ENCODE peak calls at places on chromosomes 7 and 10, in eight cellular contexts. E, J, V, N, L, P, B and T are unnamed samples.

GRCh38 chr10:52703451-52703850 is 69.1 kb downstream of the MBL2 start:
- DNase-seq in N (no peak), E (no peak), V (no peak), P (no peak), B (no peak), J (no peak), L (no peak), T (no peak)

GRCh38 chr7:96418600-96418999 is 96.7 kb upstream of the SLC25A13 start:
- DNase-seq in E (no peak), N (no peak), L (no peak), P (no peak), V (no peak), B (no peak), J (no peak), T (no peak)

GRCh38 chr10:119347181-119347974 is 140.0 kb downstream of the GRK5 start:
- DNase-seq in E (no peak), L (no peak), P (no peak), N (no peak), J (no peak), V (no peak), B (no peak), T (no peak)

GRCh38 chr7:36047254-36047653 is 105.8 kb upstream of the EEPD1 start:
- DNase-seq in E (no peak), N (no peak), V (no peak), P (no peak), B (no peak), L (no peak), J (no peak), T (no peak)

GRCh38 chr7:48035967-48036478 is 680 bp downstream of the C7orf57 start:
- DNase-seq in V (no peak), L (no peak), E (peak), J (no peak), N (no peak), P (peak), B (no peak), T (no peak)

GRCh38 chr7:100568936-100569844 is 4.5 kb downstream of the SAP25 start:
- DNase-seq in L (peak), B (peak), P (peak), V (peak), J (no peak), N (peak), E (peak), T (peak)

GRCh38 chr7:81873559-81873958 is 103.7 kb upstream of the HGF start:
- DNase-seq in J (no peak), E (no peak), N (no peak), V (no peak), B (no peak), L (no peak), P (no peak), T (no peak)

GRCh38 chr10:97689637-97690036 is 2.6 kb upstream of the AVPI1 start:
- DNase-seq in N (no peak), E (no peak), J (peak), B (no peak), V (no peak), L (peak), P (no peak), T (no peak)

GRCh38 chr10:11320809-11321520 is 290.5 kb downstream of the USP6NL start:
- DNase-seq in E (no peak), V (no peak), J (no peak), N (no peak), L (no peak), P (no peak), B (no peak), T (no peak)

GRCh38 chr10:12243860-12244620 is 48.1 kb downstream of the CDC123 start:
- DNase-seq in E (no peak), J (no peak), V (no peak), N (no peak), P (no peak), B (no peak), L (no peak), T (no peak)